ENCODE peak calls at places on chromosome 17, in four cellular contexts. O is mucosa of descending colon, G is RPMI8226, D is left lung. A is an unnamed sample.

GRCh38 chr17:37742762-37743611 is 1.9 kb downstream of the HNF1B start:
- DNase-seq in D (peak), G (no peak), O (peak), A (no peak)

GRCh38 chr17:10579270-10579669 is 29.8 kb upstream of the MYH2 start:
- DNase-seq in G (no peak), O (no peak), D (no peak), A (no peak)

GRCh38 chr17:691423-691822 is 23.2 kb downstream of the VPS53 start:
- DNase-seq in G (no peak), O (no peak), D (no peak), A (peak)

GRCh38 chr17:72270530-72270929 is 149.7 kb downstream of the SOX9 start:
- DNase-seq in G (no peak), D (no peak), O (no peak), A (no peak)

GRCh38 chr17:34414338-34414737 is 51.3 kb upstream of the CCL1 start:
- DNase-seq in D (no peak), G (no peak), O (no peak), A (no peak)

GRCh38 chr17:82045916-82046484 is 5.6 kb downstream of the RFNG start:
- DNase-seq in D (no peak), O (no peak), G (no peak), A (no peak)

GRCh38 chr17:79936661-79937434 is 97.6 kb upstream of the CBX4 start:
- DNase-seq in D (peak), G (no peak), O (no peak), A (no peak)

GRCh38 chr17:82037113-82037888 is at the start of gene DCXR:
- DNase-seq in G (peak), D (peak), O (peak), A (peak)

GRCh38 chr17:47862621-47863440 is 11.9 kb upstream of the SP6 start:
- DNase-seq in G (no peak), D (no peak), O (no peak), A (peak)

GRCh38 chr17:81803728-81804558 is at the start of gene GCGR:
- DNase-seq in G (no peak), D (no peak), O (no peak), A (no peak)

GRCh38 chr17:8300629-8301242 is 5.5 kb upstream of the SLC25A35 start:
- DNase-seq in D (peak), O (peak), G (peak), A (peak)

GRCh38 chr17:4852504-4853075 is 19.4 kb downstream of the MINK1 start:
- DNase-seq in O (peak), D (no peak), G (peak), A (peak)

GRCh38 chr17:4230142-4230541 is 33.6 kb downstream of the ANKFY1 start:
- DNase-seq in G (no peak), O (peak), D (no peak), A (peak)

GRCh38 chr17:32515677-32516383 is 29.0 kb downstream of the CDK5R1 start:
- DNase-seq in O (no peak), G (no peak), D (no peak), A (no peak)

GRCh38 chr17:2074919-2075318 is 20.0 kb downstream of the HIC1 start:
- DNase-seq in G (no peak), O (no peak), D (no peak), A (no peak)

GRCh38 chr17:32822996-32823395 is 53.9 kb downstream of the MYO1D start:
- DNase-seq in O (peak), G (no peak), D (no peak), A (no peak)

GRCh38 chr17:9900744-9901143 is 4.3 kb downstream of the RCVRN start:
- DNase-seq in G (no peak), O (no peak), D (no peak), A (peak)

GRCh38 chr17:79305831-79306687 is 231.4 kb downstream of the ENGASE start:
- DNase-seq in D (no peak), G (peak), O (no peak), A (no peak)

GRCh38 chr17:8294361-8294760 is 839 bp downstream of the SLC25A35 start:
- DNase-seq in O (no peak), G (no peak), D (no peak), A (no peak)

GRCh38 chr17:42101513-42102292 is 3.4 kb upstream of the ZNF385C start:
- DNase-seq in G (peak), D (peak), O (peak), A (peak)

GRCh38 chr17:45092932-45093430 is 31.9 kb downstream of the NMT1 start:
- DNase-seq in O (peak), D (no peak), G (no peak), A (peak)

GRCh38 chr17:46167826-46168569 is 25.2 kb downstream of the KANSL1 start:
- DNase-seq in D (no peak), O (no peak), G (no peak), A (peak)

GRCh38 chr17:1122681-1123396 is 56.9 kb downstream of the ABR start:
- DNase-seq in O (peak), D (peak), G (peak), A (peak)

GRCh38 chr17:31674305-31674704 is 184.7 kb downstream of the COPRS start:
- DNase-seq in D (no peak), O (no peak), G (no peak), A (no peak)

GRCh38 chr17:63954402-63955063 is 18.2 kb downstream of the SCN4A start:
- DNase-seq in G (peak), O (no peak), D (no peak), A (no peak)

GRCh38 chr17:16363749-16364536 is 10.7 kb upstream of the CENPV start:
- DNase-seq in G (peak), O (peak), D (no peak), A (peak)

GRCh38 chr17:40319651-40320550 is 10.9 kb downstream of the RARA start:
- DNase-seq in D (peak), O (no peak), G (peak), A (no peak)

GRCh38 chr17:42698736-42699414 is 16.5 kb downstream of the CNTNAP1 start:
- DNase-seq in D (no peak), G (no peak), O (peak), A (peak)

GRCh38 chr17:48439875-48440505 is 10.0 kb upstream of the SKAP1 start:
- DNase-seq in D (no peak), O (peak), G (peak), A (no peak)

GRCh38 chr17:59745040-59745439 is 37.6 kb downstream of the VMP1 start:
- DNase-seq in D (no peak), G (no peak), O (no peak), A (no peak)

GRCh38 chr17:74160656-74161500 is 42.6 kb upstream of the RPL38 start:
- DNase-seq in D (no peak), G (no peak), O (no peak), A (no peak)

A was measured in amniotic stem cell.